ENCODE peak calls at places on chromosomes 6 and 20, in ten cellular contexts. F is Peyer's patch, T is GM23248, M is EL, Z is cerebellar cortex, B is WTC11, L is GM18507, S is HFF-Myc, E is mucosa of gallbladder, H is BJ. N is an unnamed sample.

GRCh38 chr20:371755-372542 is 8.6 kb upstream of the TRIB3 start:
- DNase-seq in B (no peak), F (no peak), E (no peak), T (peak; percentile 85), L (no peak), H (peak; percentile 53), M (peak; percentile 96), Z (no peak), S (peak; percentile 68), N (peak; percentile 98)

GRCh38 chr6:110656492-110656891 is 158.8 kb downstream of the CDK19 start:
- DNase-seq in B (no peak), Z (no peak), L (no peak), M (no peak), H (no peak), F (no peak), S (no peak), T (no peak), E (peak; percentile 45), N (no peak)

GRCh38 chr6:146595981-146596731 is 2.6 kb upstream of the ADGB start:
- DNase-seq in M (no peak), Z (no peak), E (peak; percentile 19), H (no peak), S (no peak), L (no peak), B (no peak), F (no peak), T (no peak), N (no peak)

GRCh38 chr20:63325021-63325471 is 32.1 kb downstream of the COL20A1 start:
- DNase-seq in B (no peak), H (no peak), S (no peak), T (no peak), E (no peak), L (no peak), M (no peak), F (no peak), Z (no peak), N (no peak)

GRCh38 chr6:16276991-16277981 is 38.9 kb downstream of the GMPR start:
- DNase-seq in S (peak; percentile 61), Z (peak; percentile 10), L (peak; percentile 9), T (peak; percentile 96), E (peak; percentile 79), F (peak; percentile 81), H (peak; percentile 69), B (peak; percentile 82), M (peak; percentile 94), N (no peak)

GRCh38 chr6:26088344-26088743 is 1.1 kb downstream of the HFE start:
- DNase-seq in F (no peak), B (no peak), Z (no peak), T (peak; percentile 59), L (no peak), M (peak; percentile 25), E (no peak), H (no peak), S (no peak), N (no peak)

GRCh38 chr6:88780714-88781389 is 182.6 kb downstream of the RNGTT start:
- DNase-seq in L (no peak), M (peak; percentile 74), Z (peak; percentile 91), B (peak; percentile 29), S (peak; percentile 45), F (no peak), E (peak; percentile 30), H (peak; percentile 5), T (peak; percentile 76), N (peak; percentile 53)

GRCh38 chr20:2752631-2753455 is 47.6 kb downstream of the CPXM1 start:
- DNase-seq in E (no peak), M (peak; percentile 51), H (no peak), F (no peak), S (no peak), B (peak; percentile 77), Z (peak; percentile 38), T (peak; percentile 70), L (peak; percentile 40), N (no peak)

GRCh38 chr6:82362868-82363267 is 749 bp upstream of the TPBG start:
- DNase-seq in S (peak; percentile 94), B (no peak), H (peak; percentile 89), L (no peak), F (no peak), M (peak; percentile 93), E (no peak), Z (no peak), T (peak; percentile 95), N (no peak)

GRCh38 chr6:87730310-87730709 is 28.3 kb upstream of the AKIRIN2 start:
- DNase-seq in Z (no peak), B (no peak), M (no peak), H (no peak), S (no peak), E (peak; percentile 58), T (peak; percentile 68), L (no peak), F (peak; percentile 51), N (no peak)

GRCh38 chr20:420721-421574 is 12.8 kb downstream of the RBCK1 start:
- DNase-seq in H (no peak), L (no peak), M (no peak), E (no peak), T (peak; percentile 40), Z (no peak), S (no peak), F (peak; percentile 74), B (peak; percentile 74), N (no peak)

GRCh38 chr6:16635810-16636602 is 125.3 kb downstream of the ATXN1 start:
- DNase-seq in T (peak; percentile 74), L (no peak), H (no peak), M (peak; percentile 81), F (no peak), S (peak; percentile 21), B (peak; percentile 16), E (no peak), Z (no peak), N (no peak)

GRCh38 chr6:44386929-44387345 is 569 bp upstream of the CDC5L start:
- DNase-seq in S (no peak), E (no peak), H (peak; percentile 4), L (no peak), B (no peak), M (peak; percentile 42), Z (no peak), T (peak; percentile 84), F (no peak), N (no peak)

GRCh38 chr20:16530201-16530681 is 43.0 kb downstream of the KIF16B start:
- DNase-seq in L (no peak), T (peak; percentile 35), Z (no peak), B (no peak), E (peak; percentile 67), M (peak; percentile 40), S (no peak), F (peak; percentile 85), H (no peak), N (no peak)

GRCh38 chr6:1561355-1561754 is 48.4 kb upstream of the FOXC1 start:
- DNase-seq in E (no peak), H (no peak), S (no peak), L (no peak), F (no peak), M (no peak), Z (no peak), B (no peak), T (no peak), N (no peak)

GRCh38 chr6:15715060-15715459 is 52.2 kb upstream of the DTNBP1 start:
- DNase-seq in E (no peak), B (no peak), L (no peak), M (peak; percentile 27), F (no peak), Z (no peak), H (no peak), T (peak; percentile 70), S (no peak), N (no peak)

GRCh38 chr6:83505376-83505775 is 7.0 kb upstream of the PRSS35 start:
- DNase-seq in M (no peak), B (no peak), H (no peak), S (no peak), E (no peak), L (no peak), F (no peak), T (no peak), Z (no peak), N (no peak)

GRCh38 chr6:149057464-149057840 is 260.1 kb upstream of the TAB2 start:
- DNase-seq in Z (no peak), T (no peak), L (no peak), M (no peak), H (no peak), F (no peak), E (no peak), S (no peak), B (no peak), N (no peak)

GRCh38 chr6:147769496-147770087 is 261.1 kb downstream of the SAMD5 start:
- DNase-seq in B (no peak), T (no peak), L (no peak), M (no peak), E (no peak), S (no peak), Z (no peak), H (no peak), F (no peak), N (no peak)

GRCh38 chr6:36914227-36914794 is 28.6 kb downstream of the C6orf89 start:
- DNase-seq in T (peak; percentile 71), Z (no peak), L (no peak), F (peak; percentile 69), B (peak; percentile 70), E (peak; percentile 92), S (no peak), H (no peak), M (peak; percentile 67), N (peak; percentile 73)

GRCh38 chr6:121965739-121966138 is 433.7 kb upstream of the HSF2 start:
- DNase-seq in M (no peak), H (no peak), Z (no peak), F (no peak), L (no peak), T (peak; percentile 84), B (no peak), E (no peak), S (no peak), N (no peak)

GRCh38 chr6:71822626-71823025 is 63.7 kb upstream of the RIMS1 start:
- DNase-seq in H (no peak), F (no peak), Z (no peak), B (no peak), T (peak; percentile 35), S (no peak), E (no peak), L (no peak), M (no peak), N (no peak)

GRCh38 chr6:134077301-134077700 is 24.9 kb upstream of the SLC2A12 start:
- DNase-seq in L (no peak), E (no peak), M (peak; percentile 76), B (no peak), S (no peak), Z (no peak), T (peak; percentile 20), F (no peak), H (no peak), N (no peak)

N was measured in left lobe of liver.